ENCODE peak calls at places on chromosomes 12 and 14, in six cellular contexts. Z, S, E, F, V and T are unnamed samples.

GRCh38 chr14:28308727-28309126 is 457.9 kb upstream of the FOXG1 start:
- DNase-seq in S (no peak), E (no peak), Z (no peak), F (peak), V (no peak), T (no peak)

GRCh38 chr14:24943024-24943423 is 106.9 kb downstream of the STXBP6 start:
- DNase-seq in F (peak), E (peak), V (peak), S (no peak), Z (no peak), T (no peak)

GRCh38 chr14:65879218-65880009 is 466.9 kb downstream of the FUT8 start:
- DNase-seq in E (no peak), F (no peak), S (no peak), V (no peak), Z (peak), T (peak)

GRCh38 chr12:52415870-52416750 is 10.0 kb upstream of the KRT82 start:
- DNase-seq in Z (peak), F (no peak), V (no peak), E (no peak), S (no peak), T (peak)

GRCh38 chr14:95765016-95765415 is 51.1 kb upstream of the TCL1A start:
- DNase-seq in S (no peak), Z (no peak), V (no peak), E (no peak), F (no peak), T (no peak)

GRCh38 chr14:54462048-54462447 is 20.9 kb upstream of the CNIH1 start:
- DNase-seq in V (no peak), E (no peak), F (no peak), S (no peak), Z (no peak), T (no peak)

GRCh38 chr12:105041186-105041585 is 43.1 kb downstream of the ALDH1L2 start:
- DNase-seq in F (no peak), Z (no peak), E (no peak), S (no peak), V (no peak), T (no peak)

GRCh38 chr14:63650336-63650952 is 8.8 kb upstream of the WDR89 start:
- DNase-seq in F (no peak), Z (peak), V (no peak), E (no peak), S (no peak), T (no peak)

GRCh38 chr12:25518512-25518911 is 34.6 kb downstream of the LMNTD1 start:
- DNase-seq in V (no peak), S (no peak), Z (peak), E (no peak), F (no peak), T (no peak)

GRCh38 chr14:103408491-103409155 is 23.4 kb downstream of the MARK3 start:
- DNase-seq in E (no peak), Z (peak), V (no peak), F (peak), S (no peak), T (peak)

GRCh38 chr12:10720974-10721565 is 2.1 kb downstream of the YBX3 start:
- DNase-seq in E (no peak), S (no peak), F (peak), V (no peak), Z (no peak), T (peak)

DNA sequence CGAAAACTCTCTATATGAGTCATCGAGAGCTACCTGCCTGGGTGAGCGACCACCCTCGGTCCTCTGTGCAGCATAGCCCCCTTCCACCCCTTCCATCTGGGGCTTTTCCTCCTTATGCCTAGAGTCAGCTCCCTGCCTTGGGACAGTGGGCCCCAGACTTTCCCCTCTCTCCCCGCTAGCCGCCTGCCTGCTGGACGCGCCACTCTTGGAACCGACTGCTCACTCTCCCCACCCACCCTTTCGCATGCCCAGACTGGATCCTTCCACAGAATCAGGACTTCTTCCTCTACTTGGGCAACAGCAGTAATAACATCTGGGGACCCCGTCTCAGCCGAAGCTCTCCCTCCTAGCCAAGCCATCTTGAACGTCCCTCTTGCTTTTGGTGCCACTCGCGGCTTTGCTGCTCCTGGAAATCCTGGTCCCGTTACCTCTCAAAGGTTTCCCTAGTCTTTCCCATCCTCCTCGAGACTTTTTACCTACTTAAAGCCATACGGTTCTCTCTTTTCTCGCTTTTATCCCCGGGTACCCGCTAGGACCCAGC is 672 bp downstream of the ESYT1 start:
- DNase-seq in F (no peak), Z (no peak), E (no peak), V (no peak), S (no peak), T (peak)
- H3K4ac ChIP-seq in F (no peak), Z (peak), E (no peak), V (peak), S (no peak), T (peak)

DNA sequence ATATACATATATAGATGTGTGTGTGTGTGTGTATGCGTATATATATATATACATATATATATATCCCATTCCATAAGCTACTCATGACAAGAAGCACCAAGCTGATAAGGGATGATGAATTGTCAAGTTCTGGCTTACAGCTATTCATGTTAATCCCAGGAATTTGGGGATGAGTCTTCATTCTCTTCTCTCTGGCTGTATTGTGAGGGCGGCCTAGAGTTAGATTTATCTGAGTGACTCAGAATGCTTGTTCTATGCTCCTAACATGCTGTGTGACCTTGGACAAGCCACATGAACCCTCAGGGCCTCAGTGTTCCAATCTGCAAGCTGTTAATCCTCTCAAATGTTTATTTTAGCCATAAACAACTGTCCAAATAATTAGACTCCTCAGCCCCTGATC is 749.0 kb downstream of the MED13L start:
- DNase-seq in E (no peak), F (no peak), V (no peak), Z (peak), S (no peak), T (peak)
- H2BK15ac ChIP-seq in E (no peak), F (no peak), V (no peak), Z (no peak), S (no peak), T (no peak)

GRCh38 chr14:72613196-72613974 is 280.5 kb downstream of the DPF3 start:
- DNase-seq in E (peak), F (no peak), S (no peak), Z (no peak), V (no peak), T (peak)
- H2AK5ac ChIP-seq in E (no peak), F (no peak), S (peak), Z (peak), V (no peak), T (peak)

GRCh38 chr14:34874386-34875030 is 652 bp downstream of the BAZ1A start:
- DNase-seq in V (no peak), F (peak), Z (peak), E (peak), S (peak), T (peak)
- H3K4ac ChIP-seq in V (no peak), F (peak), Z (peak), E (no peak), S (peak), T (peak)

DNA sequence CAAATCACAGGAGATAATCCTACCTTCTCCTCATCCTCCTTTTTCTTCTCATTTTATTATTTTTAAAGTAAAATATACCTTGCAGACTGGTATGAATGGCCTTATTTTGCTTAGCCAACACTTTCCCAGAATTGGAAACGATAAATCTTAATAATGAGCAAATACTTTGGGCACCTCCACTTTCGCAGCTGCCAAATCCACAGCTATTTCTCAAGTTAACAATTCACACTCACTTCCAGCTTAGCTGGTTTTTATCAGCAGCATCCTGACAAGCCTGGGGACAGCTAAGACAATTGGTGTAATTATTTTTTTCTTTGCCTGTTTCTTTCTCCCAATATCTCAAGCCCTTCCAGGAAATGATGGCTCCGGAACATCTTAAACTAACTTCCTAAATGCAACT is 867.5 kb upstream of the TMEM132C start:
- DNase-seq in E (no peak), Z (no peak), V (no peak), F (peak), S (no peak), T (no peak)
- H2BK15ac ChIP-seq in E (no peak), Z (no peak), V (no peak), F (no peak), S (no peak), T (no peak)

GRCh38 chr12:12890815-12891645 is at the start of gene GPRC5A:
- DNase-seq in Z (peak), V (no peak), S (no peak), E (peak), F (peak), T (peak)
- H2AK5ac ChIP-seq in Z (peak), V (no peak), S (peak), E (no peak), F (no peak), T (peak)

DNA sequence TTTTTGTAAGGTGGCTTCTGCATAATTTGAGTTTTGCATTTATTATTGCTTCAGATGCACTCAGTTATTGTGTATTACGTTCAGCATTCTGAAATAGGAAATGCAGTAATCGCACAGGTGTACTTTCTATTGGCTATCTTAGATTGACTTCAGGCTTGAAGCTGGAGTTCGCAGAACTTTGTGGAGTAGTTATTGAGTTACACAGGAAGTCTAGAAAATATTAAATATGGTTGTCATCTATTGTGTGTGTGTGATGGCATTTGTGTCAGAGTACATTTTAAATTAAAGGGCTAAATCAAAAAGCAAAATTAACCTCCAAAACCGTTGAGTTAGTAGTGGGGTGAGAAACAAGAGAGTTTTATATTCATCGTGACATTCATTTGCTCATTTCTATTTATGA is 2.7 kb downstream of the ARID2 start:
- DNase-seq in Z (peak), E (no peak), V (no peak), F (no peak), S (no peak), T (no peak)
- H3K4ac ChIP-seq in Z (no peak), E (no peak), V (no peak), F (no peak), S (no peak), T (no peak)

DNA sequence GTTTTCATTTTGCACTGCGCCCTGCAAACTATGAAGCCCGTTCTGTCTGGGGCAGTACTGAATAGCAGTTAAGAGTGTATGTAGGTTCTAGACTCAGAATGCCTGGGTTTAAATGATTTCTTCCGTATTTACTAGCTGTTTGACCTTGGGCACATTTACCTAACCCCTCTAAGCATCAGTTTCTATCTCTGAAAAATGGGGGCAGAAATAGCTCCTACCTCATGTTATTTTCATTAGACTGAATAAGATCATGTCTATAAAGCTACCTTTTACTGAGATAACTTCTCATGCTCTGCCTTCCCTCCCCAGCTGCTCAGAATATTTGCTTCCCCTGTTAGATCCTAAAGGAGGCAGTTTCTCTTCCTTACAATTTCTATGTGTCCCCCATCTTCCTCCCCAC is 5.7 kb downstream of the PAH start:
- DNase-seq in F (no peak), Z (no peak), S (no peak), V (no peak), E (no peak), T (no peak)
- H2BK15ac ChIP-seq in F (no peak), Z (no peak), S (no peak), V (no peak), E (no peak), T (no peak)

GRCh38 chr14:78243187-78243586 is 73.0 kb downstream of the NRXN3 start:
- DNase-seq in S (no peak), Z (no peak), F (no peak), E (no peak), V (no peak), T (no peak)

GRCh38 chr14:78240567-78240966 is 70.4 kb downstream of the NRXN3 start:
- DNase-seq in F (no peak), E (no peak), Z (no peak), S (no peak), V (no peak), T (no peak)

GRCh38 chr14:78245238-78245637 is 75.1 kb downstream of the NRXN3 start:
- DNase-seq in V (no peak), S (no peak), Z (no peak), E (no peak), F (no peak), T (no peak)
- H2AK5ac ChIP-seq in V (no peak), S (no peak), Z (no peak), E (no peak), F (no peak), T (no peak)